ENCODE peak calls at places on chromosome 20, in ten cellular contexts. X is GM12865; D is heart right ventricle; Q is dermis blood vessel endothelial cell; B is fibroblast of lung; Y is A549; A is GM10248; C is naive thymus-derived CD8-positive, alpha-beta T cell; S is effector memory CD4-positive, alpha-beta T cell; H is upper lobe of right lung. G is an unnamed sample.

GRCh38 chr20:34532751-34533150 is 16.5 kb downstream of the DYNLRB1 start:
- DNase-seq in X (no peak), B (no peak), Y (no peak), Q (no peak), C (no peak), S (no peak), D (no peak), A (no peak), H (no peak), G (no peak)

GRCh38 chr20:34675561-34675960 is 1.3 kb downstream of the PIGU start:
- DNase-seq in X (no peak), D (no peak), C (no peak), S (no peak), Q (no peak), Y (no peak), B (no peak), H (no peak), A (no peak), G (no peak)

GRCh38 chr20:49610701-49611538 is 43.0 kb upstream of the PTGIS start:
- DNase-seq in H (peak), S (peak), C (peak), Q (peak), X (peak), Y (peak), D (peak), A (peak), B (peak), G (peak)

GRCh38 chr20:56463428-56463827 is 5.0 kb upstream of the RTF2 start:
- DNase-seq in S (peak), D (no peak), X (no peak), A (no peak), Y (no peak), Q (no peak), B (no peak), H (no peak), C (peak), G (peak)

GRCh38 chr20:53934421-53935352 is 135.7 kb downstream of the BCAS1 start:
- DNase-seq in C (no peak), H (no peak), X (peak), Q (peak), Y (peak), A (peak), B (peak), S (no peak), D (no peak), G (peak)

GRCh38 chr20:63057133-63058117 is 50.7 kb upstream of the BHLHE23 start:
- DNase-seq in S (no peak), C (no peak), D (no peak), H (peak), A (no peak), B (no peak), Q (no peak), Y (no peak), X (no peak), G (no peak)

GRCh38 chr20:14418441-14418840 is 81.0 kb upstream of the FLRT3 start:
- DNase-seq in C (no peak), Y (no peak), Q (no peak), X (no peak), B (no peak), S (no peak), D (no peak), A (no peak), H (no peak), G (no peak)

GRCh38 chr20:11054266-11055025 is 380.6 kb upstream of the JAG1 start:
- DNase-seq in Y (peak), D (no peak), C (no peak), A (no peak), B (no peak), S (no peak), Q (no peak), X (no peak), H (no peak), G (no peak)

GRCh38 chr20:36308986-36309385 is 2.8 kb downstream of the DLGAP4 start:
- DNase-seq in S (no peak), C (no peak), A (no peak), D (no peak), B (no peak), Q (no peak), H (peak), Y (no peak), X (no peak), G (no peak)

GRCh38 chr20:57505991-57506390 is 18.9 kb downstream of the CTCFL start:
- DNase-seq in A (no peak), C (no peak), B (no peak), H (no peak), Q (no peak), X (no peak), S (no peak), D (no peak), Y (no peak), G (no peak)

GRCh38 chr20:8930691-8931090 is 138.2 kb upstream of the PLCB4 start:
- DNase-seq in B (no peak), C (no peak), D (no peak), A (no peak), Q (no peak), S (no peak), X (no peak), Y (no peak), H (no peak), G (no peak)

GRCh38 chr20:57440678-57441509 is 49.7 kb downstream of the RBM38 start:
- DNase-seq in A (no peak), D (peak), Y (peak), Q (no peak), X (no peak), S (no peak), C (no peak), H (peak), B (peak), G (no peak)

GRCh38 chr20:57947421-57948176 is 237.8 kb upstream of the PMEPA1 start:
- DNase-seq in X (no peak), Y (no peak), C (no peak), A (no peak), D (peak), Q (no peak), S (no peak), B (peak), H (no peak), G (no peak)

GRCh38 chr20:49568491-49569151 is 684 bp upstream of the PTGIS start:
- DNase-seq in B (peak), X (no peak), Y (no peak), A (no peak), S (no peak), H (no peak), D (no peak), C (no peak), Q (no peak), G (no peak)

GRCh38 chr20:11905460-11906150 is 12.1 kb upstream of the BTBD3 start:
- DNase-seq in A (no peak), C (no peak), X (no peak), Q (no peak), H (no peak), S (no peak), B (no peak), D (no peak), Y (peak), G (no peak)

GRCh38 chr20:50516180-50516934 is 6.2 kb downstream of the PTPN1 start:
- DNase-seq in D (no peak), C (no peak), S (no peak), Q (no peak), X (peak), H (no peak), Y (no peak), A (peak), B (no peak), G (peak)

GRCh38 chr20:59823030-59823423 is 110.4 kb downstream of the SYCP2 start:
- DNase-seq in Q (no peak), C (no peak), A (no peak), B (no peak), X (no peak), H (no peak), Y (no peak), D (no peak), S (no peak), G (no peak)

GRCh38 chr20:21357851-21358250 is 39.5 kb downstream of the NKX2-4 start:
- DNase-seq in Y (peak), B (no peak), D (no peak), Q (peak), C (no peak), H (no peak), X (no peak), S (no peak), A (no peak), G (no peak)

GRCh38 chr20:33662172-33662571 is at the start of gene C20orf144:
- DNase-seq in X (no peak), H (no peak), B (no peak), D (no peak), Y (no peak), Q (no peak), A (no peak), C (no peak), S (no peak), G (no peak)

GRCh38 chr20:6492396-6493055 is 275.0 kb upstream of the BMP2 start:
- DNase-seq in Y (no peak), D (no peak), Q (peak), S (no peak), X (no peak), H (no peak), B (peak), C (no peak), A (no peak), G (no peak)

GRCh38 chr20:41782730-41783406 is 164.7 kb upstream of the CHD6 start:
- DNase-seq in X (no peak), A (no peak), Q (no peak), H (no peak), Y (no peak), S (no peak), C (no peak), D (no peak), B (no peak), G (peak)

GRCh38 chr20:38671186-38671585 is 53.1 kb upstream of the SLC32A1 start:
- DNase-seq in H (no peak), D (no peak), S (no peak), Q (no peak), X (no peak), C (no peak), Y (no peak), B (no peak), A (no peak), G (no peak)

G was measured in Karpas-422.